ENCODE peak calls at places on chromosome 12, in eight cellular contexts. Y is transverse colon; O is OCI-LY7; Z is mucosa of descending colon; S is activated CD4-positive, CD25-positive, alpha-beta regulatory T cell treated with anti-CD3 and anti-CD28 coated beads, Interleukin-2, amount 50 U/mL, for 72 hours; F is stimulated activated naive CD4-positive, alpha-beta T cell; L is activated T-helper 9 cell treated with anti-CD3 and anti-CD28 coated beads, Interleukin-2, amount 50 U/mL, for 16 hours; V is activated naive CD4-positive, alpha-beta T cell treated with anti-CD3 and anti-CD28 coated beads for 36 hours. T is an unnamed sample.

GRCh38 chr12:98990648-98991047 is 345.6 kb downstream of the APAF1 start:
- DNase-seq in Z (no peak), L (no peak), S (no peak), Y (no peak), V (no peak), O (no peak), F (no peak), T (no peak)

GRCh38 chr12:71027835-71028234 is 107.3 kb upstream of the PTPRR start:
- DNase-seq in V (no peak), F (no peak), O (no peak), S (no peak), Y (no peak), Z (no peak), L (no peak), T (no peak)

GRCh38 chr12:132955094-132955932 is 793 bp downstream of the ZNF605 start:
- DNase-seq in Z (no peak), O (peak; percentile 5), F (peak; percentile 46), Y (peak; percentile 19), V (peak; percentile 43), S (no peak), L (no peak), T (no peak)

GRCh38 chr12:96416033-96416790 is 16.0 kb upstream of the CDK17 start:
- DNase-seq in O (no peak), V (no peak), S (no peak), F (no peak), L (no peak), Z (no peak), Y (no peak), T (no peak)

GRCh38 chr12:4275869-4276253 is 2.3 kb downstream of the CCND2 start:
- DNase-seq in O (no peak), Z (no peak), S (no peak), F (no peak), Y (peak; percentile 49), V (no peak), L (no peak), T (no peak)

GRCh38 chr12:99281277-99281676 is 366.3 kb upstream of the GARIN6 start:
- DNase-seq in V (no peak), S (no peak), Y (no peak), O (no peak), Z (no peak), L (no peak), F (no peak), T (no peak)

GRCh38 chr12:123058980-123059379 is 78.5 kb downstream of the ARL6IP4 start:
- DNase-seq in L (no peak), Z (no peak), V (no peak), F (no peak), Y (no peak), S (no peak), O (no peak), T (no peak)

GRCh38 chr12:34352098-34352497 is 329.8 kb downstream of the ALG10 start:
- DNase-seq in Z (no peak), F (no peak), V (no peak), L (no peak), S (no peak), O (no peak), Y (no peak), T (no peak)

GRCh38 chr12:6076776-6077700 is 47.4 kb downstream of the VWF start:
- DNase-seq in O (no peak), F (no peak), Y (no peak), Z (no peak), S (no peak), L (no peak), V (no peak), T (no peak)

T was measured in activated naive CD8-positive, alpha-beta T cell treated with anti-CD3 and anti-CD28 coated beads, Interleukin-2, amount 10 ng/mL, durations not matched to agents 7 days and 5 days.